ENCODE peak calls at places on chromosomes 2 and 18, in four cellular contexts. I is K562, A is HCT116, Q is HepG2. O is an unnamed sample. For H3K27me3, the result is how much of the 10 kb centered on the place peaks cover.

GRCh38 chr2:100976634-100977391 is 25.3 kb upstream of the RPL31 start:
- DNase-seq in I (no peak), A (no peak), Q (no peak), O (no peak)

GRCh38 chr2:128579825-128580224 is 261.2 kb upstream of the HS6ST1 start:
- DNase-seq in I (no peak), A (no peak), Q (no peak), O (no peak)

GRCh38 chr18:10041180-10041579 is 127.4 kb downstream of the VAPA start:
- DNase-seq in I (no peak), A (no peak), Q (no peak), O (no peak)

GRCh38 chr2:236073246-236073645 is 94.9 kb downstream of the GBX2 start:
- DNase-seq in I (peak), A (no peak), Q (no peak), O (no peak)

GRCh38 chr2:154700142-154700541 is 1.6 kb downstream of the KCNJ3 start:
- DNase-seq in I (no peak), A (no peak), Q (no peak), O (no peak)

GRCh38 chr2:134712334-134712733 is 6.5 kb downstream of the TMEM163 start:
- DNase-seq in I (no peak), A (no peak), Q (no peak), O (no peak)

GRCh38 chr2:85986121-85986520 is 97.3 kb upstream of the ST3GAL5 start:
- DNase-seq in I (no peak), A (no peak), Q (no peak), O (no peak)

GRCh38 chr18:74861154-74861553 is 263.5 kb downstream of the ZNF407 start:
- DNase-seq in I (peak), A (no peak), Q (peak), O (no peak)

GRCh38 chr2:72619622-72620021 is 206.2 kb downstream of the EXOC6B start:
- DNase-seq in I (no peak), A (no peak), Q (no peak), O (no peak)

GRCh38 chr2:199987586-199987985 is 32.2 kb downstream of the MAIP1 start:
- DNase-seq in I (peak), A (no peak), Q (no peak), O (no peak)

GRCh38 chr18:69956037-69956436 is 8.4 kb upstream of the CD226 start:
- DNase-seq in I (no peak), A (no peak), Q (no peak), O (no peak)

GRCh38 chr2:88055049-88055435 is 541 bp downstream of the KRCC1 start:
- DNase-seq in I (no peak), A (no peak), Q (no peak), O (no peak)

GRCh38 chr18:77055429-77056310 is 76.9 kb downstream of the MBP start:
- DNase-seq in I (no peak), A (no peak), Q (no peak), O (no peak)

DNA sequence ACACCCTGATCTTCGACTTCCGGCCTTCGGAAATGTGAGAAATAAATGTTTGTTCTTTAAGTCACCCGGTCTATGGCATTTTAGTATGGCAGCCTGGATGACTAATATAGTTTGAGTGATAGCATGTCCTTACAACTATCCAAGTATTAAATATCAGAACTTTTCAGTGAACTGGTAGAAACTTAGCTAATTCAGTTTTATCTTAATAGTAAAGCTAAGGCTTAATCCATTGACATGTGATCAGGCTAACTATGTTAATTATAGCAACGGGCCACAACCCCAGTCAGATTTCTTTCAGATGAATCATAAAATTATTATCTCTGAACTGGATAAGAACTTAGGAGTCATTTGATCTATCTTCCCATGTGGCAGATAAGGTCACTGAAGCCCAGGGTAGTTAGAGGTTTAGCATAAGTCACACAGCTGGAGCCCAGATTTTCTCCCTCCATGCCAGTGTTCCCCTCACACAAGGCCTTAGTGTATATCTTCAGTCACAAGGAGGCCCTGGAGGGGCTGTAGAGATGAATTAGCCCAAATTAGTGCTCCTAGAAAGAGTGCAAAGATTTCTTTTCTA is 40.7 kb upstream of the UPP2 start:
- DNase-seq in I (no peak), A (peak), Q (no peak), O (no peak)
- H3K27me3 ChIP-seq in I (under half), A (under half), Q (under half), O (under half)

DNA sequence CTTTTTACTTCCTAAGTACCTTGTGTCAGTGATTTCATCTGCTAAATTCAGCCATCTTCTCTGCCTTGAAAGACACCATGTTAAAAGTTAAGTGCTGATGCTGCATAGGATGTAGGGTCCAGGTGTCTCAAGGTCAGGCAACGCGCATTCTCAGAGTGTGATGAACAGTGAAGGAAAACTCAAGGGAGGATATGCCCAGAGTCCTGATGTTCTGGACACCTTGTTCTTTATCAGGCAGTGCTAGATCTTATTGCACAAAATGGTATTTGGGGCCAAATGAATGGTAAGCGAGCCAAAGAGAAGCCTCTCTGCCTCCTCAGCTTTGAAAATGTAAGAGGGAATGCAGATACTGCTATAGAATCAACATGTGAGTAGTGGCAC is 87.0 kb upstream of the RANBP2 start:
- DNase-seq in I (no peak), A (no peak), Q (no peak), O (no peak)
- TF ChIP-seq TCF7L2 in I (no peak), A (no peak), Q (no peak), O (no peak)

GRCh38 chr2:67799889-67800288 is 262.9 kb downstream of the C1D start:
- DNase-seq in I (no peak), A (no peak), Q (no peak), O (no peak)
- H3K27me3 ChIP-seq in I (under half), A (under half), Q (under half), O (under half)

GRCh38 chr2:241372376-241372992 is 16.4 kb downstream of the FARP2 start:
- DNase-seq in I (no peak), A (no peak), Q (no peak), O (no peak)
- TF ChIP-seq TCF7L2 in I (no peak), A (no peak), Q (no peak), O (no peak)

DNA sequence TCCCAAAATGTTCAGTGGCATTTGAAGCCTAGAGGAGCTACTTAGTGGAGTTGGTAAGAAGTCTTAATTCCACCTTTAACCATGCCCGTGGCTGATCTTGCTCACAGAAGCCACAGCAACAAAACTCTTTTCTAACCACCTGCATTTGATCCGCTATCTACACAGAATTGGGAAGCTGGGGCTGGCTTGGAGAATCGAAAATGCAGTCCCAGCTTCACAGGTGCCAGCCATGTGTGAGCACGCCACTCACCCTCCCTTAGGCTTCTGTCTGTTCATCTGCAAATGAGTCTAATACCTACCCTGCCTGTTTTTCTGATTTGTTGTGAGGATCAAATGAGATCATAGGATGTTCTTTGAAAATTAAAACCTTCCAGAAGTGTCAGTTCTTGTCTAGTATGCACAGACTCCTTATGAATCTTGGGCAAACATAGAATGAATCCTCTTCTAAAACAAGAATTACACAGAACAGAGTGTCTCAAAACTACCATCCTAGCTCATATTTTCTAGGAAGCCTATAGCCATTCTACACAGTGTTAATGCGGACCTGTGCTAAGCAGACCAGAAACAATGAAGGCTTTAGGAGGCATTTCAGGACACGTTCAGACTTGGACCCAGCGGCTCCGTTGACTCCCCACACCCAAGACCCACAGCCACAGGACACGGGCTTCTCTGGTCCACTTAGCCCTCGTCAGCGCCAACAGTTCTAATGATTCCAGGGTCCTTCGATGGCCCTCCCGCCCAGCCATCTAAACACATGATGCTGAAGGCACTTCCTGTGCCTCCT is 182.4 kb downstream of the BCL11A start:
- DNase-seq in I (no peak), A (no peak), Q (no peak), O (no peak)
- H3K27me3 ChIP-seq in I (under half), A (under half), Q (under half), O (under half)

DNA sequence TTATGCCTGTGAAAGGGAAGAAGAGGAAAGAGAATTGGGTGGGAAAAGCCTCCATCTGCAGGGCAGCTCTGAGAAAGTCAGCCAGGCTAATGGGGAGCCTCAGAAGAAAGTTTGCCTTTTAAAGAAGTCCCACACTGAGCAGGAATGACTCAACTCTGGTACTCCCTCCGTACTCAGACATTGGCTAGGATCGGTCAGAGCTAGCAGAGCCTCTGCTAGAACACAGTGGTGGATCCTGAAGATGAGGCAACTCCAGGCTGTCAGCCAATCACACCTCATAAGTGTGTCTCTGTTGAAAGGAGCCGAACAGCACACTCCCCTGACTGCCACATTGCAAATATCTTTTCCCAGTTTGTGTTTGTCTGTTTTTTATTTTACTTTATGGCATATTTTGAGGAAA is 96.9 kb downstream of the HNRNPLL start:
- DNase-seq in I (peak), A (no peak), Q (no peak), O (no peak)
- TF ChIP-seq TCF7L2 in I (no peak), A (no peak), Q (no peak), O (no peak)

DNA sequence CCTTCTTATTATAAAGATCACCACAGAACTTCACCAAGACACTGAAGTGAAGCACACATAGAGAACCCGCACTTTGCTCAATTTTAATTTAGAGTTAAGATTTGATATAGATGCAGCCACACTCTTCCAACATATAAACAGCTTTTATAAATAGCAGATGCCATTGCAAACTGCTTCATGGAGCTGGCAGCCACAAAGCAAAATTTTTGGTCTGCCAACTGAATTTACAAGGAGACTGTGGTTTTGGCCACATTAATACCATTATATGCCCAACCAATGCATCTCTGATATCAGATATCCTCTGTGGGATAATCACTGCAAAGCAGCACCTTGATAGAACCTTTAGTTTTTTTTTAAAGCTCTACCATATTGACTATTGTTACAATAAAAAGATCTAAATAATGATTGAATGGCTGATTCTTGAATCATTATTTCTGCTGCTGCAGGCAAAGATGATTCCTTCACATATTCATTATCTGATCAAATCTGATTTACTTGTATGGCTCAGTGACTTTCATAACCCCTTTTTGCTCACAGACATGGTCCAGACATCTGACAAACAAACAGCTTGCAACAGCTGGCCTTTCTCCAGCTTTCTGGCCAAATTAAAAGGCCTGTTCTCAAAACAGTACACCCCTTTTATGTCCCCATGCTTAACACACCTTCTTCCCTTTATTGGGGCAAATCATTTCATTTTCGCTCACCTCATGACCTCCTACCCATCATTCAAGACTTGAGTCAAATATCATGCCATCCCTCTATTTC is 88.4 kb downstream of the METTL4 start:
- DNase-seq in I (no peak), A (no peak), Q (no peak), O (no peak)
- H3K27me3 ChIP-seq in I (under half), A (under half), Q (under half), O (under half)

GRCh38 chr2:75065402-75066008 is 107.1 kb downstream of the POLE4 start:
- DNase-seq in I (no peak), A (no peak), Q (no peak), O (no peak)
- TF ChIP-seq TCF7L2 in I (no peak), A (no peak), Q (no peak), O (no peak)

DNA sequence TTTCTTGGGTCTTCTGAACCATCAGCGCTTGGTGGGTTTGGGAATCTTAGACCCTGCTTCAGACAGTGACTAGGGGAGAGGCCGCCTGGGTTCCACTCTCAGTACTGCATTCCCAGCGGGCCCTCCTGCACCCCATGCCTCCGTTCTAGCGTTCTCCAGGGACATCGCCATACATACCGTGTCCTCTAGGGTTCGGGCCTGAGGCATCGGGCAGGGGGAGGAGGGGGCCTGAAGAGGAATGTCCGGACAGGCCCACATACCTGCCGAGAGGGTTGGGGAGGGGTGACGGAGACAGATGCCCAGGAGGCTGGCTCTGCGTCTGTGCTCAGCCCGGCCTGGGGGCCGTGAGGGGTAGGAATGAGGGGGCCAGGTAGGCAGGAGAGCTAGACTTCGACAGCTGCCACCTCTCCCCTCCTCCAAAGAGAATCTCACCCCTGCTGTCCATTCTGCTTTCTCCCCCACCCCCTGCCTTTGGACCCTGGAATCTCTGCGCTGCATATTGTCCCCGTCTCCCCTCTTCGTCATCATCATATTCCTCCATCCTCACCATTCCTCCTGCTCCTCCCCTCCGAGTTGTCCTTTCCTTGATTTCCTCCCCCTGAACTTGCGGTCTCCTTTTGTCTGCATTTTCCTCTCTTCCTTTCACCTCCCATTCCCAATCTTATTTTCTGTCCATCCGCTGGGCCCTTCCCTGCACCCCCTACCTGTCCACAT is 7.8 kb upstream of the WNT10A start:
- DNase-seq in I (no peak), A (no peak), Q (no peak), O (no peak)
- H3K27me3 ChIP-seq in I (under half), A (under half), Q (half or more), O (under half)

O was measured in Panc1.